ENCODE peak calls at places on chromosomes 1 and 21, in four cellular contexts. L is HepG2, G is K562, J is GM12878. Y is an unnamed sample.

GRCh38 chr1:187396226-187396625 is 567.5 kb downstream of the PLA2G4A start:
- DNase-seq in J (no peak), L (no peak), G (no peak), Y (no peak)

GRCh38 chr1:84569216-84569615 is 5.0 kb downstream of the CTBS start:
- DNase-seq in G (no peak), L (no peak), J (no peak), Y (no peak)

GRCh38 chr1:67970088-67970487 is 80.3 kb downstream of the DIRAS3 start:
- DNase-seq in L (no peak), G (no peak), J (no peak), Y (no peak)

GRCh38 chr1:3727042-3727824 is 25.0 kb upstream of the CCDC27 start:
- DNase-seq in L (no peak), G (peak; percentile 88), J (no peak), Y (peak; percentile 53)

GRCh38 chr21:45269861-45270260 is 17.8 kb downstream of the POFUT2 start:
- DNase-seq in J (no peak), L (no peak), G (no peak), Y (no peak)

GRCh38 chr1:172397221-172397620 is 23.3 kb upstream of the C1orf105 start:
- DNase-seq in J (no peak), G (no peak), L (no peak), Y (no peak)

GRCh38 chr1:207029991-207030521 is 2.5 kb downstream of the C1orf116 start:
- DNase-seq in G (no peak), L (no peak), J (no peak), Y (no peak)

GRCh38 chr21:44253832-44254700 is 7.6 kb downstream of the DNMT3L start:
- DNase-seq in L (no peak), G (peak; percentile 7), J (no peak), Y (no peak)

GRCh38 chr1:171727778-171728177 is 14.1 kb downstream of the VAMP4 start:
- DNase-seq in J (no peak), G (no peak), L (no peak), Y (no peak)

GRCh38 chr1:234609528-234610042 is 393 bp downstream of the IRF2BP2 start:
- DNase-seq in L (no peak), G (peak; percentile 56), J (no peak), Y (no peak)

GRCh38 chr1:52707927-52708655 is 9.9 kb upstream of the COA7 start:
- DNase-seq in G (no peak), L (peak; percentile 16), J (no peak), Y (no peak)

GRCh38 chr1:151898519-151898991 is 10.8 kb downstream of the THEM4 start:
- DNase-seq in J (no peak), L (no peak), G (no peak), Y (no peak)

GRCh38 chr1:147800852-147801251 is 40.5 kb upstream of the GJA5 start:
- DNase-seq in G (no peak), J (no peak), L (no peak), Y (no peak)

GRCh38 chr1:202270871-202271326 is 70.8 kb downstream of the UBE2T start:
- DNase-seq in J (no peak), G (no peak), L (no peak), Y (no peak)

GRCh38 chr21:29104239-29104708 is 26.2 kb upstream of the MAP3K7CL start:
- DNase-seq in J (no peak), L (no peak), G (no peak), Y (no peak)

GRCh38 chr1:183287191-183287675 is 101.2 kb downstream of the LAMC2 start:
- DNase-seq in J (no peak), L (no peak), G (no peak), Y (no peak)

GRCh38 chr1:183244466-183244865 is 58.4 kb downstream of the LAMC2 start:
- DNase-seq in L (no peak), G (no peak), J (no peak), Y (no peak)

GRCh38 chr21:45977396-45977795 is 4.2 kb upstream of the COL6A1 start:
- DNase-seq in J (no peak), L (no peak), G (no peak), Y (no peak)

GRCh38 chr1:40625076-40625475 is 40.4 kb downstream of the RIMS3 start:
- DNase-seq in G (no peak), J (no peak), L (peak; percentile 18), Y (no peak)

GRCh38 chr1:97919568-97920261 is 1.1 kb downstream of the DPYD start:
- DNase-seq in J (no peak), L (no peak), G (no peak), Y (no peak)

GRCh38 chr1:1432951-1433803 is 2.3 kb upstream of the VWA1 start:
- DNase-seq in J (no peak), G (peak; percentile 84), L (peak; percentile 96), Y (peak; percentile 10)

GRCh38 chr21:34270406-34270805 is 93.4 kb upstream of the KCNE2 start:
- DNase-seq in L (no peak), J (no peak), G (no peak), Y (no peak)

DNA sequence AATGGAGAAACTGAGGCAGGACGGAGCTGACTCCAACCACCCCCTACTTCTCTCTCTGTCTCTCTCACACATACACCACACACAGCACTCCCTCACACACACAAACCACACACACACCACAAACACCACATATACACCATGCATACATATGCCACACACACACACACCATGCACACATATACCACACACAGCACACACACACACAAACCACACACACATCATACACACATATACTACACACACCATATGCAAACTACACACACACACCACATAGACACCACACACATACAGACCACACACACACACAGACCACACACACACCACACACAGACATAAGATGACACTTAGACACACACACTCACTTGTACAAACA is 94.3 kb downstream of the RIPK4 start:
- DNase-seq in J (no peak), L (no peak), G (no peak), Y (no peak)
- TF ChIP-seq FOXK2 in J (no peak), L (no peak), G (no peak), Y (no peak)

GRCh38 chr1:221315330-221315729 is 426.6 kb downstream of the DUSP10 start:
- DNase-seq in L (no peak), G (no peak), J (no peak), Y (no peak)

GRCh38 chr1:221317537-221317936 is 424.4 kb downstream of the DUSP10 start:
- DNase-seq in G (no peak), J (no peak), L (no peak), Y (no peak)

GRCh38 chr1:221316491-221317056 is 425.3 kb downstream of the DUSP10 start:
- DNase-seq in J (no peak), L (no peak), G (no peak), Y (no peak)
- TF ChIP-seq SP1 in J (no peak), L (no peak), G (no peak), Y (no peak)

DNA sequence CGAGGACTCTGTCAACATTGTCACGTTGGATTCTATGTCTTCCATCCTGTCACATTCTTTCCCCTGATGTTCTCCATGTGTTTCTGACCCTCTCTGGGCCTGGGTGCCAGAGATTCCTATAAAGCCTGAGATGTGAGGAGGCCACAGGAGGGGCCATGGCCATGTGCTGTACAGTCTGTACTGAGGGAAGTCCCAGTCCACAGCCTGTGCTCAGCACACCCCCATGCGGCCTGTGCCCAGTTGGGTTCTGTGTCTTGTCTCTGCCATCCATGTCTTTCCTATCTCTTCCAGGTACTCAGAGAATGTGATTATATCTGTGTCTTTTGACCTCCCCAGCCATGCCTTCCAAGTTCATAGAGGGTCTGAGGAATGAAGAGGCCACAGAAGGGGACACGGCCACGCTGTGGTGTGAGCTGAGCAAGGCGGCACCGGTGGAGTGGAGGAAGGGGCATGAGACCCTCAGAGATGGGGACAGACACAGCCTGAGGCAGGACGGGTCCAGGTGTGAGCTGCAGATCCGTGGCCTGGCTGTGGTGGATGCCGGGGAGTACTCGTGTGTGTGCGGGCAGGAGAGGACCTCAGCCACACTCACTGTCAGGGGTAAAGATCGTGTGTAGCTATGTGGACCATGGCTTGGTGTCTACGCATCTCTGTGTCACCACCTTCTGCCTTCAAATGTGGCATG is 86.1 kb downstream of the OBSCN start:
- DNase-seq in G (no peak), L (no peak), J (no peak), Y (no peak)
- TF ChIP-seq FOXK2 in G (no peak), L (no peak), J (no peak), Y (no peak)

DNA sequence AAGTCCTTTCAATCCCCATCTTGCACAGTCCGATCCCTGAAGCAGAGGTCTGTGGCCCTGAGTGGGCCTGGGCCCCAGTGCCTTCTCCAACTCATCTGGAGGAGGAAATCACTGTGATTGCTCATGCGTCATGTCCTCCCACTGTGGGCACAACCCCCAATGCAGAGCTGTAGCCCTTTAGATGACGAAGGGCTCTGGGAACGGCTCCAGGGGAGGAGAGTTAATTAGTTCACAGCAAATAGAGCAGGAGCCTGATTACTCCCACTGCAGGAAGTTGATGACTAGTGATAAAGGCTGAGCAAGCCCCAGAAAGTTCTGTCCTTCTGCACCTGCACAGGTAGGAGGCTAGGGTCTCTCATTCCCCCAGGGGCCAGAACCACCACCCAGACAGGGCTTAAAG is 111.5 kb downstream of the CCDC185 start:
- DNase-seq in J (no peak), G (no peak), L (no peak), Y (no peak)
- TF ChIP-seq SP1 in J (no peak), G (no peak), L (no peak), Y (no peak)

DNA sequence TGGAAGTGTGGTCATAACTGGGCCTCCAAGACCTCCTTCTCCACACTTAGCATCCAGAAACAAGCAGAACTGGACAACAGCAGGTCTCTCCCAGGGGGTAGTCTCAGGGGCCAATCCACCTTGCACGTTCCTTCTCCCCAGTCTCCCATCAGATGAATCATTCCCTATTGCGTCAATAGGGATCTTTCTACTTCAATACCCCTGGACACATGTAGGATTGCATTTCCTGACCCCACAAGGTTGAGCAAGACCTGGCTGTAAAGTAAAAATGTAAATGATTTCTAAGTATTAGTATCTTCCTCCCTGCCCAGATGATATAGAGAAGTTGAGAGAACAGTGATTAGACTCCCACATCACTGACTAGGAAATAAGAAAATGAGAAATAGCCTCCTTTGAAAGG is 224.5 kb upstream of the CSF3R start:
- DNase-seq in J (no peak), L (no peak), G (no peak), Y (no peak)
- TF ChIP-seq FOXK2 in J (no peak), L (no peak), G (no peak), Y (no peak)

DNA sequence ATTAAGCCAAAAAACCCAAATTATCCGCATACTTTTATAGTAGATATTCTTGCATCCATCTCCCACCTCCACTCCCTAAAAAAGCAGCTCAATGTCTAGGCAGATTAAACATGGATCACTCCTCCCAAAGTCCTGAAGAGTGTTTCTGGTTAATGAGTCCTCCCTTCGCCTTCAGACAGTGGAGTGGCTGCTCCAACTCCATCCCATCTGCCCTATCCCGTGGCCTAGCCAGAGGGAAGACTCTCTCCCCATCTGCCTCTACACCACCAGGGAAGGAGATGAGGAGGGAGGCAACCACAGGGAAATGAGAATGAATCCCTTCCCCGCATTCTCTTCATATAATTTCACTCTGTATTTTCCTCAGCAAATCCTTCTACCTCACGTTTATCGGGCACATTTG is 103.8 kb downstream of the SLC45A1 start:
- DNase-seq in G (no peak), L (no peak), J (no peak), Y (no peak)
- TF ChIP-seq SP1 in G (no peak), L (no peak), J (no peak), Y (no peak)

GRCh38 chr1:54571803-54572202 is 23.8 kb downstream of the ACOT11 start:
- DNase-seq in G (no peak), L (no peak), J (no peak), Y (no peak)
- TF ChIP-seq FOXK2 in G (no peak), L (no peak), J (no peak), Y (no peak)

GRCh38 chr1:225426395-225427248 is 1.2 kb downstream of the LBR start:
- DNase-seq in G (peak; percentile 46), L (no peak), J (no peak), Y (peak; percentile 42)
- TF ChIP-seq SP1 in G (no peak), L (no peak), J (no peak), Y (no peak)

GRCh38 chr1:224544276-224544675 is 71.8 kb upstream of the CNIH3 start:
- DNase-seq in J (no peak), L (no peak), G (no peak), Y (no peak)
- TF ChIP-seq FOXK2 in J (no peak), L (no peak), G (no peak), Y (no peak)

Y was measured in HEK293T.